ENCODE peak calls at places on chromosomes 4 and X, in six cellular contexts. W is endodermal cell; U is CD4-positive, alpha-beta memory T cell; E is brain microvascular endothelial cell; Q is PC-3; G is thyroid gland. B is an unnamed sample.

GRCh38 chr4:112813790-112814189 is 176.8 kb downstream of the LARP7 start:
- DNase-seq in U (no peak), W (no peak), E (peak; percentile 33), Q (no peak), G (no peak), B (no peak)

GRCh38 chr4:72094054-72094780 is 62.4 kb downstream of the NPFFR2 start:
- DNase-seq in Q (no peak), W (no peak), U (no peak), E (no peak), G (peak; percentile 97), B (peak; percentile 75)

GRCh38 chr4:140790765-140791164 is 34.6 kb upstream of the TBC1D9 start:
- DNase-seq in Q (peak; percentile 62), G (no peak), U (no peak), W (no peak), E (no peak), B (no peak)

GRCh38 chr4:108135549-108136209 is 33.1 kb downstream of the LEF1 start:
- DNase-seq in G (no peak), E (no peak), Q (no peak), U (no peak), W (peak; percentile 94), B (no peak)

GRCh38 chrX:68421651-68422050 is 11.6 kb downstream of the OPHN1 start:
- DNase-seq in Q (no peak), G (no peak), W (no peak), U (no peak), E (no peak), B (no peak)

GRCh38 chr4:181855307-181855706 is 387.9 kb upstream of the TENM3 start:
- DNase-seq in Q (no peak), W (no peak), E (no peak), G (no peak), U (no peak), B (no peak)

GRCh38 chr4:184282895-184283654 is 65.4 kb upstream of the ENPP6 start:
- DNase-seq in G (peak; percentile 26), Q (no peak), W (no peak), U (no peak), E (no peak), B (no peak)

GRCh38 chr4:71377561-71377960 is 38.7 kb downstream of the SLC4A4 start:
- DNase-seq in Q (peak; percentile 96), G (no peak), W (no peak), E (peak; percentile 89), U (no peak), B (no peak)

GRCh38 chr4:173917255-173917960 is 366.1 kb downstream of the FBXO8 start:
- DNase-seq in G (no peak), U (no peak), E (peak; percentile 31), W (no peak), Q (no peak), B (no peak)

GRCh38 chr4:48037117-48037462 is 20.5 kb downstream of the NIPAL1 start:
- DNase-seq in Q (no peak), W (no peak), U (no peak), E (no peak), G (no peak), B (no peak)

GRCh38 chr4:48033825-48034413 is 17.3 kb downstream of the NIPAL1 start:
- DNase-seq in W (peak; percentile 82), E (peak; percentile 57), Q (peak; percentile 61), G (peak; percentile 42), U (peak; percentile 57), B (no peak)

GRCh38 chr4:48032721-48033120 is 16.1 kb downstream of the NIPAL1 start:
- DNase-seq in Q (no peak), U (no peak), W (no peak), E (no peak), G (no peak), B (no peak)

GRCh38 chr4:48038666-48039065 is 22.1 kb downstream of the NIPAL1 start:
- DNase-seq in Q (no peak), G (no peak), U (no peak), E (no peak), W (no peak), B (no peak)

DNA sequence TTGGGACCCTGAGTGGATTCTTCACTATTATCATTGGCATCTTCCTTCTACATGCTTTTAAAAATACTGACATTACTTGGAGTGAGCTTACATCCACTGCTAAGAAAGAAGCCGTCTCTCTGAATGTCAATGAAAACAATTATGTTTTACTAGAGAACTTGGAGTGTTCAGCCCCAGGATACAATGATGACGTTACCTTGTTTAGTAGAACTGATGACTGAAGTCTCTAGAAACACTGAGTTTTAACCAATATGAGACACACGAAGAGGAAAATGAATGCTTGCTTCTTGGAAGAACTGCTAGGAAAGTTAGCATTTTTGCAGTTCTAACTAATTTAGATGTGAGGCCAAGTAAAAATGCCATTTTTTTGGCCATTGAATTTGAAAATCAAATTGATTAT is 19.4 kb downstream of the NIPAL1 start:
- DNase-seq in Q (no peak), E (no peak), U (no peak), G (no peak), W (no peak), B (no peak)
- H3K4me3 ChIP-seq in Q (no peak overlapping the region), E (no peak overlapping the region), U (no peak overlapping the region), G (no peak overlapping the region), W (no peak overlapping the region), B (no peak overlapping the region)

DNA sequence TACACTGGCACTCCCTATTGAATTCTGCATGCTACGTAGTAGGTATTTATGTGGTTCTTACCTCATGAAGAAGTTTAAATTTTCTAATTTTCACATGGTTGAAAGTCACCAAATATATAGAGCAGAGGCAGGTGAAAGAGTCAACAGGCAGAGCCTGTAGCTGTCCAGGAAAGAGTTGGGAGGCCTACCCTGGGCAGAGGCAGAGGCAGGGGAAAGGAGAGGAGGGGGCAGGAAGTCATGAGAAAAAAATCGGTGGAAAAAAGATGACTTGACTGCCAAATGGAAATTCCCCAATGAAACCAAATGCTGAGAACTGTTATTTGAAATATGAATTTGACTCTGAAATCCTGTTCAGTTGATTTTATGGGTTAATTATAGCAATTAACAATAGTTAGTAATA is 23.1 kb upstream of the GPR34 start:
- DNase-seq in U (no peak), Q (no peak), E (no peak), W (no peak), G (no peak), B (no peak)
- H3K27ac ChIP-seq in U (no peak overlapping the region), Q (no peak overlapping the region), E (no peak overlapping the region), W (no peak overlapping the region), G (no peak overlapping the region), B (no peak overlapping the region)

DNA sequence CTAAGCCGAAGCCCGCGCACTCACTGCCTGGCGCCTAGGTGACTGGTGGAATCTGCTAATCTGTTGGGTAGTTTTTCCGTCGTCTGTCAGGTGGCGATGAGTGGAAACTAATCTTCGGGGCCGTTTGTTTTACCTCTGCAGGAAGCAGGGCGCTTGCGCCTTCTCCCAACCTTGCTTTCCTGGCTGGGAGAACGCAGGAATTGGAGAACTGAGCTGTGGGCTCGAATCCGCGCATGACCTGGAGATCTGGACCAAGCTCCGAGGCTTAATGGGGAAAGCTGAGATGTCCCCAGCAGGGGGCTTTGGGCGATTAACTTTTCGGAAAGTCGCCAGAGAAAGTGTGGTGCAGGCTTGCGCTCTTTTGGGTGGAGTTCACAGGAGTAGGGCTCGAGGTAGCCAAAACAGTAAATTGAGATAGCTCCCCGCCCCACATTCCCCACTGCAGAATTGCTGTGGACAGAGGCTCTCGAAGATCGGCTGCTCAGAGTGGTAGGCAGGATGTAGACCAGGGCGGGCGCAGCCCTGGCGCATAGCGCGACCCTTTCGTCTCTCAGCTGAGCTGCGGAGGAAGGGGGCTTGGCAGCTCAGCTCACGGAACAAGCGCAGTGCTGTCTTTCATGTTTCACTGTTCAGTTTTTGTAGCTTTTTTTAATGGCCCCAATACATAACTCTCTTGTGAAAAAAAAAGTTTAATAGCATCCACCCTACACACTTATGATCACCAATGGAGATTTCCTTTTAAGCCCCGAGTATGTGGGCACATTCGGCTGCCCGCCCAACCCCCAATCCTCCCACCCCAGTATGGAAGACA is 2.7 kb upstream of the FGF5 start:
- DNase-seq in Q (no peak), G (no peak), E (no peak), W (peak; percentile 77), U (no peak), B (no peak)
- H3K4me3 ChIP-seq in Q (no peak overlapping the region), G (no peak overlapping the region), E (peak overlapping the region; percentile 45), W (peak overlapping the region; percentile 74), U (no peak overlapping the region), B (no peak overlapping the region)

GRCh38 chrX:120264315-120264714 is 13.7 kb downstream of the ZBTB33 start:
- DNase-seq in U (no peak), W (no peak), Q (no peak), G (no peak), E (no peak), B (no peak)

GRCh38 chrX:120262781-120263719 is 12.4 kb downstream of the ZBTB33 start:
- DNase-seq in U (no peak), E (no peak), W (peak; percentile 57), G (no peak), Q (no peak), B (no peak)

DNA sequence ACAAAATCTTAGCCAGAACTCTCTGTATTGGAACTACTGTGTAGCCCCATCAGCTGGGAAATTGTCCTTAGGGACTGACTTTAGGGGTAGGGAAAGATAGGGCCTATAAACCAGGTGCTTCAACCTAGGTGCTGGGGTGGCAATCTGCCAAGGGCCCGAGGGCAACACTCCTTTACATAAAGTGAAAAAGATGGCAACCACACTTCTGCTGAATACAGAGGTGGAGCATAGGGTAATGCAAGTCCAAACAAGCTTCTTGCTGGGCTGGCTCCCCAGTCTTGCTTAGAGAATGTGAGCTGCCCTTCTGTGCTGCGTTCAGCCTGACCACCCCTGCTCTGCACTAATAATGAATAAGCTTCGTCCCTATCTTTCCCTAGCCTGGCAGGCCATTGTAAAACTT is 9.8 kb downstream of the ZBTB33 start:
- DNase-seq in E (no peak), W (no peak), U (no peak), G (no peak), Q (no peak), B (no peak)
- H3K27ac ChIP-seq in E (no peak overlapping the region), W (no peak overlapping the region), U (no peak overlapping the region), G (no peak overlapping the region), Q (no peak overlapping the region), B (no peak overlapping the region)

GRCh38 chr4:139735381-139736256 is 70.0 kb downstream of the MGST2 start:
- DNase-seq in E (peak; percentile 5), U (no peak), Q (no peak), G (no peak), W (peak; percentile 81), B (peak; percentile 87)

GRCh38 chr4:139734875-139735380 is 69.3 kb downstream of the MGST2 start:
- DNase-seq in E (peak; percentile 66), Q (peak; percentile 51), W (peak; percentile 95), G (peak; percentile 93), U (peak; percentile 24), B (peak; percentile 96)

GRCh38 chr4:139736257-139736626 is 70.6 kb downstream of the MGST2 start:
- DNase-seq in G (no peak), Q (no peak), E (no peak), U (no peak), W (peak; percentile 50), B (no peak)

GRCh38 chr4:139732991-139733555 is 67.5 kb downstream of the MGST2 start:
- DNase-seq in U (no peak), E (no peak), Q (no peak), W (no peak), G (no peak), B (no peak)

DNA sequence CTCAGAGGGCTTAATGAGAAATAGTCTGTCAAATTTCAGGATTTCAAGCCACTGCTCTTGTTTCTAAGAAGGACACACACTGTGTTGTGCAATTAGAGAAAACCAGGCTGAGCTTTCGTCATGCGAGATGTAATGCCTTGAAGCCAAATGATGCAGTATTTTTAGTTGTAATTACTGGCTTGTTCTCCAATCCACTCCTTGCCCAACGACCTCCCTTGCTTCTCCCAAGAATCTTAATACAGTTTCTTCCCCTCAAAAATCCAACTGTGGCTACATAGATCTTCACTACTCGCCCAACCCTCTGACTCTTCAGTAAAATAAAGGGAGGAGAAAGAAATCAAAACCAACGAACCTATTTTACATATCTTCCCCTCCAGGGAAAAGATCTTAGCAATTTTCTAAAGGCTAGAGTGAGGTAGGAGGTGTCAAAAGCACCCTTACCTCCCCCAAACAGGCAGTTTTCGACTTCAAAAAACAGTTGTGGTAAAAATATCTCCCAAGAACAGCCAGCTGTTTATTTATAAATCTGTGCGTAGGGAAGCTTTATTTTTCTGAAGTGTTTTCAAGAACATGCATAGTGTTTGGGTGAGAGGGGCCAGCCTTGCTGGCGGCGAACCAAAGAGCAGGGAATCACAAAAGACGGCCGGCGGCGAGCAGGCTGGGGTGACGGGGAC is 68.7 kb downstream of the MGST2 start:
- DNase-seq in Q (no peak), W (no peak), G (no peak), U (no peak), E (no peak), B (no peak)
- H3K4me3 ChIP-seq in Q (peak overlapping the region; percentile 60), W (peak overlapping the region; percentile 32), G (peak overlapping the region; percentile 49), U (no peak overlapping the region), E (peak overlapping the region; percentile 55), B (peak overlapping the region; percentile 31)